ENCODE peak calls at places on chromosomes 13 and 19, in seven cellular contexts. F is neural progenitor cell, R is hepatocyte, P is A673, A is HCT116, I is GM12878, N is PC-3. U is an unnamed sample.

GRCh38 chr13:52374873-52375411 is 31.0 kb downstream of the THSD1 start:
- DNase-seq in F (no peak), R (no peak), P (no peak), A (no peak), I (no peak), N (no peak), U (no peak)

GRCh38 chr13:105920375-105920774 is 615.1 kb downstream of the EFNB2 start:
- DNase-seq in F (peak; percentile 88), R (peak; percentile 44), P (no peak), A (peak; percentile 78), I (no peak), N (peak; percentile 85), U (peak; percentile 56)

GRCh38 chr13:106105153-106105552 is 430.3 kb downstream of the EFNB2 start:
- DNase-seq in F (no peak), R (no peak), P (no peak), A (no peak), I (no peak), N (peak; percentile 32), U (no peak)

GRCh38 chr13:109813663-109814062 is 27.3 kb upstream of the IRS2 start:
- DNase-seq in F (no peak), R (no peak), P (no peak), A (no peak), I (no peak), N (no peak), U (no peak)

GRCh38 chr19:2458054-2458453 is 1.3 kb upstream of the LMNB2 start:
- DNase-seq in F (no peak), R (no peak), P (no peak), A (no peak), I (no peak), N (no peak), U (no peak)

GRCh38 chr19:46115396-46116109 is 8.9 kb downstream of the IGFL3 start:
- DNase-seq in F (no peak), R (peak; percentile 27), P (no peak), A (peak; percentile 33), I (peak; percentile 31), N (peak; percentile 85), U (peak; percentile 91)

GRCh38 chr19:10334340-10335148 is 1.2 kb upstream of the RAVER1 start:
- DNase-seq in F (peak; percentile 93), R (peak; percentile 96), P (peak; percentile 89), A (peak; percentile 93), I (no peak), N (peak; percentile 99), U (peak; percentile 87)

GRCh38 chr13:77535448-77535847 is at the start of gene SCEL:
- DNase-seq in F (no peak), R (peak; percentile 35), P (no peak), A (peak; percentile 19), I (no peak), N (peak; percentile 66), U (no peak)

GRCh38 chr19:19034204-19034624 is 811 bp downstream of the ARMC6 start:
- DNase-seq in F (peak; percentile 72), R (peak; percentile 85), P (peak; percentile 90), A (peak; percentile 60), I (peak; percentile 51), N (peak; percentile 82), U (peak; percentile 42)

GRCh38 chr19:55345818-55346724 is 6.4 kb downstream of the KMT5C start:
- DNase-seq in F (no peak), R (no peak), P (no peak), A (no peak), I (no peak), N (no peak), U (no peak)

GRCh38 chr19:33280351-33280921 is 21.9 kb downstream of the CEBPA start:
- DNase-seq in F (no peak), R (no peak), P (no peak), A (no peak), I (peak; percentile 86), N (no peak), U (no peak)

GRCh38 chr19:41708481-41708880 is at the start of gene CEACAM5:
- DNase-seq in F (no peak), R (no peak), P (no peak), A (no peak), I (no peak), N (no peak), U (no peak)

GRCh38 chr13:33927315-33927714 is 109.4 kb downstream of the RFC3 start:
- DNase-seq in F (no peak), R (peak; percentile 11), P (peak; percentile 44), A (no peak), I (no peak), N (peak; percentile 33), U (peak; percentile 60)

GRCh38 chr13:100658363-100658762 is 16.2 kb downstream of the TMTC4 start:
- DNase-seq in F (no peak), R (no peak), P (no peak), A (no peak), I (no peak), N (no peak), U (no peak)

GRCh38 chr13:40191186-40191980 is 475.1 kb downstream of the FOXO1 start:
- DNase-seq in F (no peak), R (peak; percentile 31), P (no peak), A (no peak), I (no peak), N (no peak), U (peak; percentile 61)

GRCh38 chr13:112053744-112054615 is 13.0 kb upstream of the SOX1 start:
- DNase-seq in F (peak; percentile 65), R (no peak), P (no peak), A (no peak), I (no peak), N (no peak), U (no peak)

GRCh38 chr13:112054616-112055015 is 12.3 kb upstream of the SOX1 start:
- DNase-seq in F (no peak), R (no peak), P (no peak), A (no peak), I (no peak), N (no peak), U (no peak)

GRCh38 chr13:112055417-112056206 is 11.3 kb upstream of the SOX1 start:
- DNase-seq in F (peak; percentile 52), R (no peak), P (no peak), A (no peak), I (no peak), N (no peak), U (no peak)

GRCh38 chr13:112056284-112056727 is 10.6 kb upstream of the SOX1 start:
- DNase-seq in F (peak; percentile 73), R (no peak), P (peak; percentile 49), A (no peak), I (no peak), N (no peak), U (no peak)

DNA sequence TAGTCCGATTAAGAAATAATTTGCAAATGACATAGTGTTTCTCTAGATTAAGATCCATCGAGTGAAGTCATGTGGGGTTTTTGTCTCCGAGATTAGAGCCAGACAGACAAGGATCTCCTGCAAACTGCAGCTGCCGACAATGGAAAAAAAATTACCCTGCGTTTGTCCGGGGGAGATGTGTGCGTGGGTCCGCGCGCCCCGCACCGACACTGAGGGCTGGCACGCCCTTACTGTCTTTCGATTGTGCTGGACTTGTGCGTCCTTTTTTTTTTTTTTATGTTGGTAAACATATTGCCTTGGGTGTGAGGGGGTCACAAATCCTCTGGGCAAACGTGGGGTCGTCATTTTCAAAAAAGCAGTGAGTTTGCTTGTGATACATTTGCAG is 11.9 kb upstream of the SOX1 start:
- DNase-seq in F (no peak), R (no peak), P (peak; percentile 28), A (no peak), I (no peak), N (no peak), U (no peak)
- TF ChIP-seq EZH2 in F (peak; percentile 71), R (peak; percentile 87), P (no peak), A (no peak), I (no peak), N (no peak), U (no peak)

GRCh38 chr13:112062047-112062618 is 4.8 kb upstream of the SOX1 start:
- DNase-seq in F (peak; percentile 57), R (no peak), P (no peak), A (no peak), I (no peak), N (no peak), U (no peak)
- TF ChIP-seq EZH2 in F (no peak), R (peak; percentile 23), P (no peak), A (no peak), I (no peak), N (no peak), U (peak; percentile 4)

DNA sequence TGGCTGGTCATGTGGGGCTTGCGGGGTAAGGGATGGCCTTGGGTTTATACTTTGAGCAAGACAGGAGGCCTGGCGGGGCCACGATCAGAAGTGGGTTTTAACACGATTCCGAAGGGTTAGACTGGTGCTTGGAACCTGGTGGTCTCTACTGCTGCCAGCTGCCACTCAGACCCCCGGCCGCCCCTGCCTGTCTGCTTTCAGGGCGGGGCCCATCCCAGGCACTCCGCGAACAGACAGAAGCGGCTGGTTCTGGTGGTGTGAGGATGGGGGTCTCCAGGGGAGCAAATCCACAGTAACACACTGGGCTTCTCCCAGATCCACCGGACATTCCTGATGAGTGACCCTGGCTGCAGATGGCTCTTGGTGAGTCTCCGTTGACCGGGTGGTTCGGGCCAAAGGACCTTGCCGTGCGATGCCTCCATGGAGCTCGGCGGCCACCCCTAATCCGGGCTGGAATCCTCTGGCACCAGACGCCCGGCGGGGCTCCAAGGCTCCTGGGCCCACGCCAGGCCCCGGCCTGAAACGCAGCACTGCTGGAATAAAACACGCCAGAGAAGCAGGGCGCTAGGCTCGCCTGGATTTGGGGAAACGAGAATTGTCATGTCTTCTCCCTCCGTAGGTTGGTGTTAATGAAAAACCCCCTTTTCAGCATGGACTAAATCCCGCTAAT is 2.1 kb upstream of the PTBP1 start:
- DNase-seq in F (no peak), R (no peak), P (no peak), A (no peak), I (no peak), N (no peak), U (no peak)
- TF ChIP-seq EZH2 in F (no peak), R (no peak), P (no peak), A (no peak), I (no peak), N (no peak), U (no peak)

GRCh38 chr19:31402931-31403330 is 53.7 kb upstream of the TSHZ3 start:
- DNase-seq in F (no peak), R (no peak), P (no peak), A (no peak), I (no peak), N (no peak), U (no peak)
- TF ChIP-seq EZH2 in F (no peak), R (no peak), P (no peak), A (no peak), I (no peak), N (no peak), U (no peak)

U was measured in astrocyte.